ENCODE peak calls at places on chromosomes 11 and 22, in seven cellular contexts. One of them, this sample, is unnamed.

GRCh38 chr11:129852125-129852740 is 36.6 kb downstream of the TMEM45B start:
- DNase-seq in ELR: no peak
- DNase-seq in T-helper 9 cell: no peak
- DNase-seq in kidney epithelial cell: no peak
- DNase-seq in heart right ventricle: no peak
- DNase-seq in Daoy: no peak
- DNase-seq in activated effector memory CD4-positive, alpha-beta T cell treated with Interleukin-2 at 50 U/mL for 16 hours: no peak
- DNase-seq in this sample: no peak

GRCh38 chr11:77442394-77443053 is 31.4 kb downstream of the PAK1 start:
- DNase-seq in heart right ventricle: no peak
- DNase-seq in kidney epithelial cell: no peak
- DNase-seq in Daoy: no peak
- DNase-seq in activated effector memory CD4-positive, alpha-beta T cell treated with Interleukin-2 at 50 U/mL for 16 hours: no peak
- DNase-seq in T-helper 9 cell: no peak
- DNase-seq in ELR: no peak
- DNase-seq in this sample: no peak

GRCh38 chr11:69541001-69541285 is 59.5 kb downstream of the LINC01488 start:
- DNase-seq in T-helper 9 cell: no peak
- DNase-seq in kidney epithelial cell: no peak
- DNase-seq in Daoy: no peak
- DNase-seq in heart right ventricle: no peak
- DNase-seq in ELR: no peak
- DNase-seq in activated effector memory CD4-positive, alpha-beta T cell treated with Interleukin-2 at 50 U/mL for 16 hours: no peak
- DNase-seq in this sample: no peak

GRCh38 chr11:115161876-115162275 is 342.3 kb downstream of the CADM1 start:
- DNase-seq in heart right ventricle: no peak
- DNase-seq in kidney epithelial cell: no peak
- DNase-seq in Daoy: no peak
- DNase-seq in ELR: no peak
- DNase-seq in T-helper 9 cell: no peak
- DNase-seq in activated effector memory CD4-positive, alpha-beta T cell treated with Interleukin-2 at 50 U/mL for 16 hours: no peak
- DNase-seq in this sample: no peak

GRCh38 chr11:68211546-68211945 is 1.6 kb downstream of the KMT5B start:
- DNase-seq in Daoy: no peak
- DNase-seq in ELR: no peak
- DNase-seq in activated effector memory CD4-positive, alpha-beta T cell treated with Interleukin-2 at 50 U/mL for 16 hours: no peak
- DNase-seq in T-helper 9 cell: no peak
- DNase-seq in heart right ventricle: no peak
- DNase-seq in kidney epithelial cell: no peak
- DNase-seq in this sample: no peak

GRCh38 chr11:64880240-64881001 is 2.0 kb upstream of the EHD1 start:
- DNase-seq in activated effector memory CD4-positive, alpha-beta T cell treated with Interleukin-2 at 50 U/mL for 16 hours: no peak
- DNase-seq in kidney epithelial cell: no peak
- DNase-seq in T-helper 9 cell: no peak
- DNase-seq in Daoy: no peak
- DNase-seq in heart right ventricle: no peak
- DNase-seq in ELR: no peak
- DNase-seq in this sample: no peak

GRCh38 chr22:37546436-37547248 is 13.6 kb upstream of the CDC42EP1 start:
- DNase-seq in Daoy: no peak
- DNase-seq in ELR: peak
- DNase-seq in heart right ventricle: peak
- DNase-seq in kidney epithelial cell: no peak
- DNase-seq in activated effector memory CD4-positive, alpha-beta T cell treated with Interleukin-2 at 50 U/mL for 16 hours: no peak
- DNase-seq in T-helper 9 cell: no peak
- DNase-seq in this sample: no peak

GRCh38 chr11:100730266-100730665 is 43.2 kb downstream of the ARHGAP42 start:
- DNase-seq in ELR: no peak
- DNase-seq in kidney epithelial cell: no peak
- DNase-seq in activated effector memory CD4-positive, alpha-beta T cell treated with Interleukin-2 at 50 U/mL for 16 hours: no peak
- DNase-seq in Daoy: no peak
- DNase-seq in heart right ventricle: no peak
- DNase-seq in T-helper 9 cell: no peak
- DNase-seq in this sample: no peak

GRCh38 chr11:1481483-1481825 is 5.1 kb downstream of the MOB2 start:
- DNase-seq in activated effector memory CD4-positive, alpha-beta T cell treated with Interleukin-2 at 50 U/mL for 16 hours: no peak
- DNase-seq in heart right ventricle: no peak
- DNase-seq in T-helper 9 cell: no peak
- DNase-seq in ELR: no peak
- DNase-seq in Daoy: no peak
- DNase-seq in kidney epithelial cell: no peak
- DNase-seq in this sample: no peak

GRCh38 chr11:61688368-61689163 is 8.4 kb downstream of the DAGLA start:
- DNase-seq in ELR: peak
- DNase-seq in Daoy: peak
- DNase-seq in heart right ventricle: peak
- DNase-seq in T-helper 9 cell: no peak
- DNase-seq in activated effector memory CD4-positive, alpha-beta T cell treated with Interleukin-2 at 50 U/mL for 16 hours: no peak
- DNase-seq in kidney epithelial cell: no peak
- DNase-seq in this sample: no peak

This sample was measured in non-pigmented ciliary epithelial cell.